ENCODE peak calls at places on chromosomes 11 and 22, in eight cellular contexts. C is Peyer's patch, D is cardiac fibroblast, I is mammary epithelial cell, Q is progenitor cell of endocrine pancreas, V is body of pancreas, R is left ventricle myocardium inferior, T is stomach. W is an unnamed sample.

GRCh38 chr11:17502630-17503029 is 26.0 kb upstream of the ABCC8 start:
- DNase-seq in C (no peak), D (no peak), I (no peak), Q (no peak), V (no peak), R (no peak), T (no peak), W (no peak)

GRCh38 chr11:35412285-35412684 is 7.1 kb downstream of the SLC1A2 start:
- DNase-seq in C (no peak), D (peak; percentile 11), I (no peak), Q (no peak), V (no peak), R (no peak), T (no peak), W (peak; percentile 17)

GRCh38 chr11:27722117-27722844 is 22.0 kb upstream of the BDNF start:
- DNase-seq in C (no peak), D (peak; percentile 32), I (peak; percentile 49), Q (no peak), V (peak; percentile 17), R (no peak), T (no peak), W (no peak)

GRCh38 chr11:36306888-36307287 is 10.8 kb downstream of the PRR5L start:
- DNase-seq in C (peak; percentile 22), D (peak; percentile 75), I (no peak), Q (no peak), V (no peak), R (no peak), T (no peak), W (peak; percentile 65)

GRCh38 chr11:1639102-1639620 is 9.6 kb downstream of the KRTAP5-5 start:
- DNase-seq in C (no peak), D (no peak), I (no peak), Q (no peak), V (no peak), R (peak; percentile 63), T (peak; percentile 33), W (no peak)

GRCh38 chr11:32890843-32891656 is 1.6 kb upstream of the QSER1 start:
- DNase-seq in C (no peak), D (no peak), I (no peak), Q (no peak), V (no peak), R (no peak), T (no peak), W (no peak)

GRCh38 chr11:107785401-107785800 is 73.2 kb downstream of the SLC35F2 start:
- DNase-seq in C (no peak), D (peak; percentile 11), I (no peak), Q (no peak), V (no peak), R (no peak), T (no peak), W (peak; percentile 47)

GRCh38 chr11:26550022-26550421 is 22.0 kb downstream of the MUC15 start:
- DNase-seq in C (no peak), D (no peak), I (no peak), Q (no peak), V (no peak), R (no peak), T (no peak), W (no peak)

GRCh38 chr11:62556872-62557631 is 10.4 kb upstream of the AHNAK start:
- DNase-seq in C (peak; percentile 56), D (no peak), I (no peak), Q (no peak), V (no peak), R (no peak), T (no peak), W (peak; percentile 43)

GRCh38 chr11:46038529-46038928 is 82.7 kb downstream of the PHF21A start:
- DNase-seq in C (no peak), D (no peak), I (no peak), Q (no peak), V (no peak), R (no peak), T (no peak), W (no peak)

GRCh38 chr11:82546556-82547162 is 187.0 kb downstream of the FAM181B start:
- DNase-seq in C (no peak), D (no peak), I (no peak), Q (no peak), V (peak; percentile 43), R (no peak), T (no peak), W (peak; percentile 33)

GRCh38 chr11:116840224-116840745 is 2.9 kb upstream of the APOA1 start:
- DNase-seq in C (no peak), D (peak; percentile 58), I (no peak), Q (no peak), V (no peak), R (no peak), T (no peak), W (peak; percentile 18)

GRCh38 chr22:41939981-41940852 is 6.7 kb downstream of the CENPM start:
- DNase-seq in C (peak; percentile 99), D (no peak), I (no peak), Q (no peak), V (no peak), R (no peak), T (peak; percentile 83), W (no peak)

GRCh38 chr11:122327528-122327927 is 211.5 kb upstream of the BLID start:
- DNase-seq in C (no peak), D (no peak), I (no peak), Q (no peak), V (no peak), R (no peak), T (no peak), W (no peak)
- TF ChIP-seq CTCF in C (no peak), D (no peak), I (no peak), Q (no peak), V (no peak), R (no peak), T (no peak), W (no peak)

DNA sequence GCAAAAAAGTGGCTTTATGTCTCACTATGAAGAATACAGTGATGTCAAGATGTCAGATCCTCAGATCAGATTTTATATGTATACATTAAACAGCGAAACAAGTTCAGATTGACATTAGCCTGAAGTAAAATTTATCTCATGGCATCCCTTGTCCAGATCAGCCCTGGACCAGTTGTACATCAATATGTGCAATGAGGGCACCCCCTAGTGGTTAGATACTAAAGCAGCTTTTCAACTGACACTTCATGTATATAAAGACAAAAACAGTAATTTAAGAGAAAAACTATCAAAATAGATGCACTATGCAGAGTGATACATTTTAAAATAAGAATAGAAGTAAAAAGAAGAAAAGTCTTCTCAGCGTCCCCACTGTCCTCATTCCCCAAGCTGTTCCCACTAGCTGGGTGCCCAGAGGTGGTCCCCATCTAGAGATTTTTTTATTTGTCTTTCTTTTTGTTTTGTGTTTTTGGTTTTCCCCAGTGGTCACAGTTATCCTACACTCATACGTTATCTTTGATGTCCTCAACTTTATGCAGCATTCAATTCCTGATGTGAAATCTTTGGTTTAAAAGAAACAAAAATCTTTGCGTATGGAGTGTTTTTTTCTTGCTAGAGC is 2193.4 kb upstream of the RAG2 start:
- DNase-seq in C (no peak), D (peak; percentile 86), I (peak; percentile 39), Q (peak; percentile 24), V (peak; percentile 34), R (no peak), T (no peak), W (peak; percentile 82)
- TF ChIP-seq CTCF in C (peak; percentile 72), D (peak; percentile 71), I (peak; percentile 74), Q (peak; percentile 99), V (peak; percentile 70), R (peak; percentile 80), T (peak; percentile 61), W (peak; percentile 76)

DNA sequence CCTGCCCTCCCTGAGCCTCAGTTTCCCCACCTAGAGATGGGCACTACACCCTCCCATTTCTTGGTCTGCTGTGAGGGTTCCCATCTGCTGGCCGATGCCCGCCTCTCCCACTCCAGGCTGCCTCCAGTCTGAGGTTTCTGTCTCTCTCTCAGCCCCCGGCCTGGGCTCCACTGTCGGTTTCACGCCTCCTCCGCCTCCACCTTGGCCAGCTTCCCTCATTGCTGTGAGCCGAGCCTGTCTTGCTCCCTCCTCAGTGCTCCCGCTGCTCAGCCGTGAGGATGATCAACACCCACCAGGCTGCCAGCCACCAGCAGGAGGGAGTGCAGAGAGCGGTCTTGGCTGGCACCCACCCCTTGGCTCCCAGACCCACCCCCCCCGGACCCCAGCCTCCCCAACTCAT is 61.0 kb downstream of the CYTH4 start:
- DNase-seq in C (no peak), D (no peak), I (no peak), Q (no peak), V (no peak), R (no peak), T (no peak), W (no peak)
- TF ChIP-seq CTCF in C (no peak), D (no peak), I (no peak), Q (no peak), V (no peak), R (no peak), T (no peak), W (no peak)

DNA sequence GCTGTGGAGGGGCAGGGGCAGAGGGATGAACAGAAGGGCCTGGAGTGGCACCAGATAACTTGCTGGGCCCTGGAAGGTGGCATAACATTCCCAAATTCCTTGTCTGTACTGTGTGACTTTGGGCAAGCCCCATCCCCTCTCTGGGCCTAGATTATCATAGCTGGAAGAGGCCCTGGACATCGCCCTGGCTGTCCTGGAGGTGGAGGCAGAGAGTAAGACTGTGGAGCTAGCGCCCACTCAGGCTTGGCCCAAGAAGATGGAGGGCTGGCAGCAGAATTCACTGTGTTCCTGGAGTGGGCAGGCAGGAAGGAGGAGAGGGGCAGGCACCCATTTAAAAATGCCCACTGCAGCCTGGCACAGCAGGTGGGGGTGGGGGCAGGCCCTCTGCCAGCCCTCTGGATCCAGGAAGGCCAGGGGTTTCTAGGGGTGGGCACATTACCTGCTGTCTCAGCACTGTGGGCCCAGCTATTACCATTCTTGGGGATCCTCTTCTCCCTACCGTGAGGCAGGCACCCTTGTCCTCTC is 22.6 kb downstream of the ARHGEF17 start:
- DNase-seq in C (no peak), D (peak; percentile 67), I (no peak), Q (no peak), V (no peak), R (no peak), T (no peak), W (peak; percentile 27)
- TF ChIP-seq CTCF in C (no peak), D (peak; percentile 69), I (no peak), Q (peak; percentile 46), V (no peak), R (peak; percentile 44), T (no peak), W (no peak)

DNA sequence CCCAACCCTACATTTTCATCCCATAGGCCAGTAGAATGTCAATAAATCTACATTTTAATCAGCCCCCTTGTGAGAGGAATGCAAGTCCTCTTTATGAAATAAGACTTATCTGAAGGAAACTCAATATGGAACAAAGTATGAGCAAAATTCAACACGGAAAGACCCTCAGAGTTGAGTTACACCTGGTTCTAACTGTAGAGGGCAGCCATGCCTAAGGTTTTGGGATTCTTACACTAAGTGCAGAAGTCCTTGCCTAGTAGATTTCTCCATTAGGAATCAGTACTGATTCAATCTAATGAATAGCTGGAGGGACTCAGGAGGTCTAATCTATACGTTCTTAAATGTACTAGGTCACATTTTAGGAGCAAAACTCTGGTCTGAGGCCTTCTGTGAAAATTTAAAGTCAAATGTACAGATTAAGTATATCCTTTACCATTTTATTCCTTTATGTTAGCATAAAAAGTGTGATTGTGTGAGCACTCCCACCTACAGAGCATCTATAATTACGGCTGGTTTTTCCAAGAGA is 904.5 kb downstream of the DLG2 start:
- DNase-seq in C (no peak), D (no peak), I (no peak), Q (no peak), V (no peak), R (no peak), T (no peak), W (no peak)
- TF ChIP-seq CTCF in C (no peak), D (no peak), I (no peak), Q (peak; percentile 42), V (no peak), R (peak; percentile 21), T (no peak), W (no peak)